ENCODE peak calls at places on chromosomes 16 and 17, in seven cellular contexts. E is H1, Q is HCT116, K is GM12878, H is WTC11, V is HepG2, G is K562. C is an unnamed sample.

GRCh38 chr16:15726715-15727114 is 76.7 kb downstream of the NDE1 start:
- DNase-seq in K (no peak), G (no peak), E (no peak), Q (no peak), H (no peak), V (no peak), C (no peak)

GRCh38 chr16:71927787-71928186 is 32.5 kb downstream of the IST1 start:
- DNase-seq in V (no peak), K (no peak), G (no peak), H (no peak), E (no peak), Q (no peak), C (no peak)

GRCh38 chr16:8717892-8718400 is 43.5 kb downstream of the ABAT start:
- DNase-seq in K (no peak), H (no peak), V (no peak), Q (no peak), G (no peak), E (no peak), C (no peak)

GRCh38 chr16:10812352-10813122 is 6.1 kb downstream of the TVP23A start:
- DNase-seq in H (no peak), K (peak), Q (no peak), E (no peak), G (no peak), V (no peak), C (no peak)

GRCh38 chr17:77281024-77281903 is 140.5 kb downstream of the SEC14L1 start:
- DNase-seq in E (peak), H (peak), Q (no peak), G (peak), V (peak), K (no peak), C (peak)

GRCh38 chr16:12729448-12729847 is 74.2 kb downstream of the CPPED1 start:
- DNase-seq in E (no peak), H (no peak), G (no peak), Q (no peak), K (no peak), V (no peak), C (no peak)

GRCh38 chr17:7403043-7403901 is 625 bp downstream of the TMEM256 start:
- DNase-seq in E (peak), V (peak), K (no peak), Q (peak), H (peak), G (peak), C (peak)

GRCh38 chr16:7601100-7601499 is 268.5 kb downstream of the RBFOX1 start:
- DNase-seq in V (no peak), E (no peak), H (no peak), G (no peak), K (no peak), Q (no peak), C (no peak)

GRCh38 chr16:680625-680945 is 375 bp downstream of the STUB1 start:
- DNase-seq in E (no peak), G (no peak), H (no peak), Q (no peak), K (no peak), V (no peak), C (no peak)

GRCh38 chr17:38451030-38451839 is 23.0 kb downstream of the ARHGAP23 start:
- DNase-seq in H (peak), K (no peak), V (peak), Q (no peak), G (no peak), E (peak), C (no peak)

DNA sequence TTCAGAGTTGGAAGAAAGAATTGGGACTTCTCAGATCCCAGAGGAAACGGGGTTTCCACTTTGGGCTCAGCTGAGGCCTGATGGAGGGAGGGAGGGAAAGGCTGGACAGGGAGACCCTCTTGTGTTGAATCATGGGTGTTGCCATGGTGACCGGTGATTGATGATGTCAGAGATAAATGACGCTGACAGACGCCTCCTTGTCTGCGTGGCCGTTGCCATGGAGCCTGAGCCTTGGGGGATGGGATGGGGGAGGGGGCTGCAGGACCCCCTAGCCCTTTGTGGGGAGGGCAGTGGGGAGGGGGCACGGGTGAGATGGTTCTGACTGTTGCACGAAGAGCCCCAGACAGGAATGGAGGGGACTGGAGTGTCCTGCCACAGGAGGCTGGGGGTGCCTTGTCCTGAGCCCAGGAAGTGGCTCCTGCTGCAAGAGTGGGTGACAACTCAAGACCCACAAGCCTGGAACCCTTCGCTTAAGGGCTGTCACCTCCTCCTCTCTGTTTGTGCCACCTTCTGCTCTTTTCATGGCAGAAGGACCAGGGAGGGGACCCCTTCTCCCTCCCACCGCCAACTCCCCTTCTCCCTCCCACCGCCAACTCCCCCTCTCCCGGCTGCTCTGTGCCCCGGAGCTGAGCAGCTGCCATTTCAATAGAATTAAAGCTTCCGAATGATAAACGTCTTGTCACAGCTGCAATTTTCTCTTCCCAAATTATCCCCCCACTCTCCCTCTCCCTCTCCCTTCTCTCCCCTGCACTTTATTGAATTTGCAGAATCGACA is 13.9 kb downstream of the GJD3 start:
- DNase-seq in G (peak), V (no peak), H (no peak), Q (no peak), K (no peak), E (no peak), C (no peak)
- TF ChIP-seq SP1 in G (no peak), V (no peak), H (no peak), Q (no peak), K (no peak), E (no peak), C (no peak)

DNA sequence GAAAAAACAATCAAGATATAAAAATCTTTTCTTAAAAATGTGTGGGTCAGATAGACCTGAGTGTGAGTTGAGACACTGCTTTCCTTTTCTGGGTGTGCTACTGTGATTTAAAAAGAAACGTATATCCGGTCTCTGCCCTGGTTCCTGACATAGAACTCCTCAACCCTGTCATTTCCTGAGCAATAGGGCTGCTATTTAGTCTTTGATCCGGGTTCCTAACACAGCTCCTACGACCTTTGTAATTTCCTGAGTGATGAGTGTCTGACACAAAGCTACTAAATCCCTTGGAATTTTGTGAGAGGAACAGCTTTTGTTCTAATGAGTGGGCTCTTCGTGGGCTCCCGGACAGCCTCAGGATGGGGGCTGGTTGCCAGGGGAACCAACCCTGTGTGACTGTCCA is 93.9 kb upstream of the FA2H start:
- DNase-seq in H (no peak), K (no peak), V (peak), G (no peak), E (no peak), Q (no peak), C (no peak)
- TF ChIP-seq SP1 in H (no peak), K (no peak), V (no peak), G (no peak), E (no peak), Q (peak), C (no peak)

GRCh38 chr17:80751070-80751459 is 206.4 kb downstream of the RPTOR start:
- DNase-seq in Q (no peak), V (no peak), K (no peak), E (no peak), G (no peak), H (no peak), C (no peak)

GRCh38 chr17:80747469-80747868 is 202.8 kb downstream of the RPTOR start:
- DNase-seq in H (no peak), K (no peak), E (no peak), G (no peak), Q (no peak), V (no peak), C (no peak)

GRCh38 chr17:80751460-80752368 is 207.1 kb downstream of the RPTOR start:
- DNase-seq in K (no peak), Q (no peak), H (no peak), G (no peak), E (no peak), V (peak), C (no peak)

GRCh38 chr17:80750263-80750662 is 205.6 kb downstream of the RPTOR start:
- DNase-seq in K (no peak), H (no peak), G (no peak), Q (no peak), V (no peak), E (no peak), C (no peak)

GRCh38 chr17:80749611-80750010 is 205.0 kb downstream of the RPTOR start:
- DNase-seq in G (no peak), K (no peak), H (no peak), E (no peak), Q (no peak), V (no peak), C (no peak)
- TF ChIP-seq SP1 in G (no peak), K (no peak), H (no peak), E (no peak), Q (no peak), V (no peak), C (no peak)

DNA sequence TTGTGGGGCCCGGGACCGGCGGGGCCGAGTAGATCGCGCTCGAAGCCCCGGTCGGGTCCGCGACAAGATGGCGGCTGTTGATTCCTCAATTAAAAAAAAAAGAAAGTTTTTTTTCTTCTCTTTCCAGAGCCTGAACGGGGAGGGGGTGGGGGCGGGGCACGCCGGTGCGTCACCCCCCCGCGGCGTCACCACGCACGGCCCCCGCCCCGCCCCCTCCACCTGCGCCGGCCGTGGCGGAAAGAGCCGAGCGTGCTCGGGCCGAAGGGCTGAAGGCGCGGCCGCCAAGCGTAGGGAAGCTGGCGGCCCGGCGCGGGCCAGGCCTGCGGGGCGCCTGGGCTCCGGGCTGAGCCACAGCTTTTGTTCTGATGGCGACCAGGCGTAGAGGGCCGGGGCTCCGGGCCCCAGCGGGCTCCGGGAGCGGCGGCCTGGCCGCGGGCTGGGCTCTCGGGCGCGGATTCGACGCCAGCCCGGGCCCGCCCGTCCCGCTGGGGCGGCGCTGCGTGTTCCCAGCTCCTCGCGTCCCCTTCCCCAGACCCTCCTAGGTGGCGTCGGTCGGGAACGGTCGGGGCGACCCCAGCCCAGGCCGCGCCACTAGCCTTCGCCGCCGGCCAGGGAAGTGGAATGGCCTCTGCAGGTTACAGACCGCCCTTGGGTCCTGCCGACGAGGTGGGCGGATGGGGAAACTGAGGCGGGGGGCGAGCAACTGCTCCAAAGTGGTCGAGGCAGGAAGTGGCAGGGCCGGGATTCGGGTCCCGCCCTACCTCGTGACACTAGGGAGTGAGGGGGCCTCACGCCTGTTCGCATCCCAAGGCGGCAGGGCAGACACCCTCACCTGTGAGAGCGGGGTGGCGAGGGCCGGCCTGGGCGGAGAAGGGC is at the start of gene CREBBP:
- DNase-seq in H (peak), V (peak), G (peak), Q (peak), K (no peak), E (peak), C (peak)
- TF ChIP-seq SP1 in H (peak), V (peak), G (no peak), Q (no peak), K (no peak), E (no peak), C (no peak)

DNA sequence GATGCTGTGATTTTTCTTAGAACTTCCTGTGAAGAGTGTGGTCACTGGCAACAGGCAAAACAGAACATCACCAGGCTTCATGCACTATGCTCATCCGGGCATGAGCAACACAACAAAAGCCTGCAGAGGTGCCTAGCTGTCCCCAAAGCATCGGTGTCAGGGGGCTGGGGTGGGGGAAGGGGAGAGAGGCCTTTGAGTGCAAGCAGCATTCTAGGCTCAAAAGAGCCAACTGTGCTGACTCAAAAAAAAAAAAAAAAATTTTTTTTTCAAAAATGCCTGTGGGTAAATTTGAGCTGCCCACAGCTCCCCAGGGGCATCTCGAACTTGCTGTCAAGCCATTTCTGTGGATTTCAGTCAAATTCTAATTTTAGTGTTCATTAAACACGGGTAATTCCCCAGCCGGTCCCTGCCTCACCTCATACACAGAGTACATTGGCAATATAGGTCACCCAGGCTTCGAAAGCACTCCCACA is 194.6 kb upstream of the DYNLRB2 start:
- DNase-seq in K (peak), E (no peak), G (no peak), H (no peak), V (no peak), Q (no peak), C (no peak)
- TF ChIP-seq SP1 in K (no peak), E (no peak), G (no peak), H (no peak), V (no peak), Q (no peak), C (no peak)

C was measured in HEK293T.